ENCODE peak calls at places on chromosomes 6 and 20, in four cellular contexts. One of them, this sample, is unnamed.
A peak's percentile ranks its signal among the peaks of the same experiment; 100 is the strongest.

GRCh38 chr6:145963216-145964068 is 716 bp downstream of the SHPRH start:
- DNase-seq in NCI-H2081: peak; percentile 19
- DNase-seq in mesendoderm: peak; percentile 80
- DNase-seq in fibroblast of mammary gland: peak; percentile 42
- DNase-seq in this sample: peak; percentile 53

GRCh38 chr6:20953019-20953418 is 418.8 kb downstream of the CDKAL1 start:
- DNase-seq in mesendoderm: peak; percentile 63
- DNase-seq in fibroblast of mammary gland: no peak
- DNase-seq in NCI-H2081: peak; percentile 96
- DNase-seq in this sample: no peak

GRCh38 chr20:24578605-24579004 is 109.2 kb downstream of the SYNDIG1 start:
- DNase-seq in mesendoderm: no peak
- DNase-seq in NCI-H2081: no peak
- DNase-seq in fibroblast of mammary gland: no peak
- DNase-seq in this sample: no peak

GRCh38 chr6:137165375-137166246 is 7.8 kb downstream of the IL22RA2 start:
- DNase-seq in mesendoderm: no peak
- DNase-seq in NCI-H2081: no peak
- DNase-seq in fibroblast of mammary gland: peak; percentile 24
- DNase-seq in this sample: no peak

GRCh38 chr20:24148372-24148771 is 159.8 kb upstream of the GGTLC1 start:
- DNase-seq in fibroblast of mammary gland: no peak
- DNase-seq in NCI-H2081: no peak
- DNase-seq in mesendoderm: no peak
- DNase-seq in this sample: no peak

GRCh38 chr6:38443750-38444149 is 196.0 kb downstream of the BTBD9 start:
- DNase-seq in fibroblast of mammary gland: no peak
- DNase-seq in mesendoderm: peak; percentile 54
- DNase-seq in NCI-H2081: no peak
- DNase-seq in this sample: no peak

GRCh38 chr6:146935489-146935888 is 268.7 kb upstream of the STXBP5 start:
- DNase-seq in NCI-H2081: no peak
- DNase-seq in fibroblast of mammary gland: no peak
- DNase-seq in mesendoderm: no peak
- DNase-seq in this sample: no peak

GRCh38 chr20:60903325-60903958 is 348.6 kb upstream of the CDH4 start:
- DNase-seq in NCI-H2081: no peak
- DNase-seq in mesendoderm: no peak
- DNase-seq in fibroblast of mammary gland: no peak
- DNase-seq in this sample: peak; percentile 44

GRCh38 chr6:132320007-132320406 is 81.3 kb downstream of the MOXD1 start:
- DNase-seq in NCI-H2081: no peak
- DNase-seq in fibroblast of mammary gland: peak; percentile 85
- DNase-seq in mesendoderm: no peak
- DNase-seq in this sample: no peak

GRCh38 chr6:30763618-30764489 is 19.5 kb upstream of the IER3 start:
- DNase-seq in NCI-H2081: peak; percentile 77
- DNase-seq in fibroblast of mammary gland: no peak
- DNase-seq in mesendoderm: peak; percentile 97
- DNase-seq in this sample: no peak

GRCh38 chr20:50911030-50911429 is 20.2 kb downstream of the ADNP start:
- DNase-seq in mesendoderm: no peak
- DNase-seq in NCI-H2081: no peak
- DNase-seq in fibroblast of mammary gland: peak; percentile 91
- DNase-seq in this sample: peak; percentile 38

GRCh38 chr6:35786810-35787209 is 6.0 kb downstream of the CLPSL1 start:
- DNase-seq in NCI-H2081: no peak
- DNase-seq in fibroblast of mammary gland: no peak
- DNase-seq in mesendoderm: no peak
- DNase-seq in this sample: peak; percentile 81

GRCh38 chr20:63255911-63256704 is 1.8 kb upstream of the NKAIN4 start:
- DNase-seq in mesendoderm: no peak
- DNase-seq in NCI-H2081: no peak
- DNase-seq in fibroblast of mammary gland: no peak
- DNase-seq in this sample: no peak

GRCh38 chr20:6768228-6769185 is 1.0 kb downstream of the BMP2 start:
- DNase-seq in mesendoderm: peak; percentile 57
- DNase-seq in fibroblast of mammary gland: no peak
- DNase-seq in NCI-H2081: no peak
- DNase-seq in this sample: peak; percentile 88

GRCh38 chr6:33018904-33019303 is 9.5 kb upstream of the HLA-DOA start:
- DNase-seq in NCI-H2081: no peak
- DNase-seq in fibroblast of mammary gland: peak; percentile 39
- DNase-seq in mesendoderm: no peak
- DNase-seq in this sample: peak; percentile 59

GRCh38 chr6:132096996-132097395 is 145.8 kb upstream of the CCN2 start:
- DNase-seq in NCI-H2081: no peak
- DNase-seq in mesendoderm: no peak
- DNase-seq in fibroblast of mammary gland: peak; percentile 16
- DNase-seq in this sample: no peak

GRCh38 chr20:3209023-3209945 is at the start of gene ITPA:
- DNase-seq in fibroblast of mammary gland: peak; percentile 28
- DNase-seq in NCI-H2081: peak; percentile 45
- DNase-seq in mesendoderm: peak; percentile 68
- DNase-seq in this sample: peak; percentile 93

GRCh38 chr20:56574531-56575142 is 41.6 kb downstream of the FAM209B start:
- DNase-seq in fibroblast of mammary gland: peak; percentile 35
- DNase-seq in NCI-H2081: no peak
- DNase-seq in mesendoderm: no peak
- DNase-seq in this sample: no peak

GRCh38 chr6:32952817-32953739 is at the start of gene HLA-DMA:
- DNase-seq in mesendoderm: peak; percentile 99
- DNase-seq in NCI-H2081: peak; percentile 59
- DNase-seq in fibroblast of mammary gland: peak; percentile 91
- DNase-seq in this sample: peak; percentile 92